ENCODE peak calls at places on chromosomes 6 and 20, in nine cellular contexts. G is esophagus squamous epithelium, C is GDM1, K is sciatic nerve, V is hypothalamus, N is GM10248, F is activated T-cell treated with anti-CD3 and anti-CD28 coated beads for 24 hours, T is tibial artery, U is GM06990. E is an unnamed sample.

GRCh38 chr6:82775989-82776388 is 289.7 kb downstream of the UBE3D start:
- DNase-seq in N (no peak), F (no peak), V (no peak), T (no peak), K (no peak), U (peak; percentile 6), G (no peak), C (no peak), E (no peak)

GRCh38 chr6:121828567-121828966 is 393.1 kb downstream of the GJA1 start:
- DNase-seq in N (no peak), G (no peak), K (no peak), T (no peak), C (no peak), V (no peak), F (no peak), U (no peak), E (no peak)

GRCh38 chr6:38567436-38567835 is 72.3 kb downstream of the BTBD9 start:
- DNase-seq in N (no peak), U (no peak), T (peak; percentile 23), C (no peak), G (no peak), K (peak; percentile 89), V (no peak), F (no peak), E (no peak)

GRCh38 chr6:13383280-13384163 is 55.2 kb upstream of the TBC1D7 start:
- DNase-seq in G (no peak), T (no peak), K (no peak), V (no peak), U (peak; percentile 67), N (peak; percentile 67), C (no peak), F (peak; percentile 7), E (no peak)

GRCh38 chr20:38303908-38304379 is at the start of gene BPI:
- DNase-seq in K (peak; percentile 78), N (no peak), F (no peak), V (no peak), U (no peak), G (no peak), C (peak; percentile 90), T (peak; percentile 38), E (no peak)

GRCh38 chr6:34237722-34238506 is 1.2 kb downstream of the HMGA1 start:
- DNase-seq in K (peak; percentile 72), N (peak; percentile 62), F (peak; percentile 72), V (peak; percentile 28), T (no peak), U (peak; percentile 85), C (peak; percentile 46), G (no peak), E (peak; percentile 73)

GRCh38 chr6:163583558-163583957 is 169.0 kb downstream of the QKI start:
- DNase-seq in T (no peak), N (no peak), G (no peak), U (no peak), C (no peak), K (no peak), V (no peak), F (no peak), E (no peak)

GRCh38 chr20:50561379-50562078 is 51.3 kb downstream of the PTPN1 start:
- DNase-seq in F (peak; percentile 68), N (no peak), K (no peak), V (peak; percentile 10), U (peak; percentile 59), G (no peak), T (no peak), C (no peak), E (no peak)

GRCh38 chr20:62363920-62364851 is 2.9 kb downstream of the LAMA5 start:
- DNase-seq in G (no peak), N (no peak), T (no peak), V (no peak), U (no peak), F (no peak), C (no peak), K (no peak), E (no peak)

GRCh38 chr20:1632228-1632577 is 12.4 kb upstream of the SIRPB1 start:
- DNase-seq in T (no peak), U (no peak), C (no peak), N (no peak), V (no peak), G (no peak), K (no peak), F (no peak), E (no peak)

E was measured in ascending aorta.